ENCODE peak calls at places on chromosome 2, in eight cellular contexts. P is stimulated activated CD8-positive, alpha-beta memory T cell treated with anti-CD3 and anti-CD28 coated beads, Interleukin-15, amount 100 ng/mL, for 48 hours; A is neural progenitor cell; F is DMS79; T is HTR-8/SVneo; J is hippocampal formation; O is NCI-H1694 treated with DMSO at 0.1 percent for 48 hours; N is kidney epithelial cell. G is an unnamed sample.

GRCh38 chr2:188196343-188197008 is 95.2 kb upstream of the GULP1 start:
- DNase-seq in P (no peak), A (no peak), F (no peak), T (no peak), J (no peak), O (no peak), N (no peak), G (no peak)

GRCh38 chr2:172038604-172039003 is 38.9 kb downstream of the METAP1D start:
- DNase-seq in P (no peak), A (no peak), F (no peak), T (peak; percentile 90), J (no peak), O (no peak), N (no peak), G (no peak)

GRCh38 chr2:178419123-178419522 is 31.9 kb downstream of the PRKRA start:
- DNase-seq in P (no peak), A (no peak), F (no peak), T (no peak), J (no peak), O (peak; percentile 30), N (no peak), G (no peak)

GRCh38 chr2:44618378-44619023 is 256.8 kb downstream of the CAMKMT start:
- DNase-seq in P (no peak), A (no peak), F (no peak), T (no peak), J (no peak), O (no peak), N (no peak), G (no peak)

GRCh38 chr2:159677654-159678053 is 34.7 kb upstream of the MARCHF7 start:
- DNase-seq in P (no peak), A (no peak), F (no peak), T (no peak), J (no peak), O (peak; percentile 12), N (no peak), G (no peak)

GRCh38 chr2:40488927-40489677 is 37.2 kb upstream of the SLC8A1 start:
- DNase-seq in P (no peak), A (no peak), F (no peak), T (peak; percentile 17), J (no peak), O (no peak), N (no peak), G (no peak)

GRCh38 chr2:39304729-39305128 is 61.0 kb upstream of the CDKL4 start:
- DNase-seq in P (no peak), A (no peak), F (no peak), T (no peak), J (no peak), O (no peak), N (no peak), G (no peak)

GRCh38 chr2:49248506-49248905 is 94.2 kb upstream of the FSHR start:
- DNase-seq in P (no peak), A (no peak), F (no peak), T (peak; percentile 21), J (no peak), O (no peak), N (peak; percentile 85), G (no peak)

GRCh38 chr2:174343638-174344455 is 9.1 kb downstream of the SP9 start:
- DNase-seq in P (no peak), A (peak; percentile 57), F (no peak), T (no peak), J (no peak), O (no peak), N (no peak), G (no peak)

GRCh38 chr2:181077128-181077709 is 96.8 kb downstream of the UBE2E3 start:
- DNase-seq in P (no peak), A (peak; percentile 68), F (peak; percentile 10), T (peak; percentile 27), J (no peak), O (peak; percentile 78), N (no peak), G (no peak)